ENCODE peak calls at places on chromosome 18, in seven cellular contexts. One of them, this sample, is unnamed.

GRCh38 chr18:52060612-52061259 is 279.3 kb upstream of the DCC start:
- DNase-seq in pancreas: no peak
- DNase-seq in cardiac muscle cell: no peak
- DNase-seq in fibroblast of pulmonary artery: no peak
- DNase-seq in GM06990: no peak
- DNase-seq in psoas muscle: no peak
- DNase-seq in GM12864: no peak
- DNase-seq in this sample: no peak

GRCh38 chr18:47756364-47757016 is 174.0 kb downstream of the SMAD2 start:
- DNase-seq in cardiac muscle cell: peak
- DNase-seq in pancreas: peak
- DNase-seq in fibroblast of pulmonary artery: peak
- DNase-seq in GM06990: peak
- DNase-seq in psoas muscle: peak
- DNase-seq in GM12864: no peak
- DNase-seq in this sample: peak

GRCh38 chr18:3037423-3037915 is 24.5 kb upstream of the LPIN2 start:
- DNase-seq in cardiac muscle cell: peak
- DNase-seq in GM06990: peak
- DNase-seq in GM12864: peak
- DNase-seq in pancreas: peak
- DNase-seq in psoas muscle: no peak
- DNase-seq in fibroblast of pulmonary artery: peak
- DNase-seq in this sample: peak

GRCh38 chr18:55996726-55997125 is 408.7 kb upstream of the TCF4 start:
- DNase-seq in fibroblast of pulmonary artery: no peak
- DNase-seq in GM06990: no peak
- DNase-seq in pancreas: no peak
- DNase-seq in psoas muscle: no peak
- DNase-seq in cardiac muscle cell: no peak
- DNase-seq in GM12864: no peak
- DNase-seq in this sample: no peak

GRCh38 chr18:77320960-77321559 is 71.4 kb downstream of the GALR1 start:
- DNase-seq in GM06990: no peak
- DNase-seq in pancreas: no peak
- DNase-seq in GM12864: no peak
- DNase-seq in cardiac muscle cell: no peak
- DNase-seq in fibroblast of pulmonary artery: no peak
- DNase-seq in psoas muscle: no peak
- DNase-seq in this sample: no peak

GRCh38 chr18:31891566-31891965 is 51.4 kb downstream of the TRAPPC8 start:
- DNase-seq in fibroblast of pulmonary artery: no peak
- DNase-seq in cardiac muscle cell: no peak
- DNase-seq in GM06990: no peak
- DNase-seq in pancreas: no peak
- DNase-seq in GM12864: no peak
- DNase-seq in psoas muscle: no peak
- DNase-seq in this sample: no peak

GRCh38 chr18:10530852-10531251 is 5.0 kb downstream of the NAPG start:
- DNase-seq in fibroblast of pulmonary artery: no peak
- DNase-seq in GM06990: no peak
- DNase-seq in pancreas: no peak
- DNase-seq in cardiac muscle cell: no peak
- DNase-seq in psoas muscle: no peak
- DNase-seq in GM12864: no peak
- DNase-seq in this sample: no peak

GRCh38 chr18:65091737-65092329 is 659.0 kb upstream of the CDH7 start:
- DNase-seq in GM12864: no peak
- DNase-seq in cardiac muscle cell: no peak
- DNase-seq in psoas muscle: no peak
- DNase-seq in fibroblast of pulmonary artery: peak
- DNase-seq in pancreas: no peak
- DNase-seq in GM06990: no peak
- DNase-seq in this sample: peak

GRCh38 chr18:70931942-70932814 is 643.3 kb downstream of the SOCS6 start:
- DNase-seq in cardiac muscle cell: peak
- DNase-seq in pancreas: no peak
- DNase-seq in GM12864: no peak
- DNase-seq in fibroblast of pulmonary artery: peak
- DNase-seq in psoas muscle: no peak
- DNase-seq in GM06990: no peak
- DNase-seq in this sample: peak

GRCh38 chr18:7896164-7896563 is 329.0 kb downstream of the PTPRM start:
- DNase-seq in pancreas: no peak
- DNase-seq in GM06990: no peak
- DNase-seq in GM12864: no peak
- DNase-seq in cardiac muscle cell: no peak
- DNase-seq in fibroblast of pulmonary artery: no peak
- DNase-seq in psoas muscle: no peak
- DNase-seq in this sample: no peak

GRCh38 chr18:32906506-32907214 is 133.8 kb upstream of the KLHL14 start:
- DNase-seq in pancreas: no peak
- DNase-seq in GM06990: no peak
- DNase-seq in psoas muscle: no peak
- DNase-seq in fibroblast of pulmonary artery: no peak
- DNase-seq in GM12864: no peak
- DNase-seq in cardiac muscle cell: no peak
- DNase-seq in this sample: no peak

GRCh38 chr18:22710628-22711380 is 222.3 kb upstream of the RBBP8 start:
- DNase-seq in GM12864: no peak
- DNase-seq in psoas muscle: no peak
- DNase-seq in GM06990: no peak
- DNase-seq in pancreas: peak
- DNase-seq in cardiac muscle cell: peak
- DNase-seq in fibroblast of pulmonary artery: peak
- DNase-seq in this sample: no peak

GRCh38 chr18:35524236-35524635 is 26.5 kb upstream of the INO80C start:
- DNase-seq in GM06990: no peak
- DNase-seq in psoas muscle: no peak
- DNase-seq in cardiac muscle cell: no peak
- DNase-seq in fibroblast of pulmonary artery: no peak
- DNase-seq in pancreas: peak
- DNase-seq in GM12864: no peak
- DNase-seq in this sample: no peak

GRCh38 chr18:35528749-35529274 is 31.1 kb upstream of the INO80C start:
- DNase-seq in cardiac muscle cell: no peak
- DNase-seq in GM12864: no peak
- DNase-seq in GM06990: no peak
- DNase-seq in fibroblast of pulmonary artery: no peak
- DNase-seq in pancreas: no peak
- DNase-seq in psoas muscle: no peak
- DNase-seq in this sample: no peak

GRCh38 chr18:35522130-35522959 is 24.6 kb upstream of the INO80C start:
- DNase-seq in GM06990: no peak
- DNase-seq in GM12864: no peak
- DNase-seq in psoas muscle: no peak
- DNase-seq in pancreas: no peak
- DNase-seq in cardiac muscle cell: no peak
- DNase-seq in fibroblast of pulmonary artery: no peak
- DNase-seq in this sample: no peak

GRCh38 chr18:35525795-35526475 is 28.2 kb upstream of the INO80C start:
- DNase-seq in GM06990: no peak
- DNase-seq in fibroblast of pulmonary artery: no peak
- DNase-seq in cardiac muscle cell: peak
- DNase-seq in psoas muscle: no peak
- DNase-seq in pancreas: no peak
- DNase-seq in GM12864: no peak
- DNase-seq in this sample: no peak

GRCh38 chr18:35526476-35527120 is 28.8 kb upstream of the INO80C start:
- DNase-seq in pancreas: no peak
- DNase-seq in psoas muscle: no peak
- DNase-seq in fibroblast of pulmonary artery: peak
- DNase-seq in GM06990: no peak
- DNase-seq in GM12864: no peak
- DNase-seq in cardiac muscle cell: peak
- DNase-seq in this sample: no peak
- H3K4me3 ChIP-seq in pancreas: no peak
- H3K4me3 ChIP-seq in psoas muscle: peak
- H3K4me3 ChIP-seq in fibroblast of pulmonary artery: peak
- H3K4me3 ChIP-seq in GM06990: no peak
- H3K4me3 ChIP-seq in GM12864: no peak
- H3K4me3 ChIP-seq in cardiac muscle cell: no peak
- H3K4me3 ChIP-seq in this sample: no peak

GRCh38 chr18:42029100-42029499 is 74.1 kb downstream of the PIK3C3 start:
- DNase-seq in GM06990: no peak
- DNase-seq in psoas muscle: no peak
- DNase-seq in pancreas: no peak
- DNase-seq in cardiac muscle cell: no peak
- DNase-seq in GM12864: no peak
- DNase-seq in fibroblast of pulmonary artery: no peak
- DNase-seq in this sample: no peak
- TF ChIP-seq CTCF in GM06990: no peak
- TF ChIP-seq CTCF in psoas muscle: no peak
- TF ChIP-seq CTCF in pancreas: no peak
- TF ChIP-seq CTCF in cardiac muscle cell: no peak
- TF ChIP-seq CTCF in GM12864: no peak
- TF ChIP-seq CTCF in fibroblast of pulmonary artery: no peak
- TF ChIP-seq CTCF in this sample: no peak

GRCh38 chr18:72197598-72197997 is 346.5 kb downstream of the CBLN2 start:
- DNase-seq in pancreas: no peak
- DNase-seq in psoas muscle: no peak
- DNase-seq in cardiac muscle cell: no peak
- DNase-seq in fibroblast of pulmonary artery: no peak
- DNase-seq in GM12864: no peak
- DNase-seq in GM06990: no peak
- DNase-seq in this sample: no peak

GRCh38 chr18:72206814-72207213 is 337.3 kb downstream of the CBLN2 start:
- DNase-seq in fibroblast of pulmonary artery: no peak
- DNase-seq in GM06990: no peak
- DNase-seq in cardiac muscle cell: no peak
- DNase-seq in pancreas: no peak
- DNase-seq in psoas muscle: no peak
- DNase-seq in GM12864: no peak
- DNase-seq in this sample: no peak

GRCh38 chr18:72201032-72201431 is 343.1 kb downstream of the CBLN2 start:
- DNase-seq in psoas muscle: no peak
- DNase-seq in fibroblast of pulmonary artery: no peak
- DNase-seq in GM06990: no peak
- DNase-seq in GM12864: no peak
- DNase-seq in cardiac muscle cell: no peak
- DNase-seq in pancreas: no peak
- DNase-seq in this sample: no peak
- H3K4me3 ChIP-seq in psoas muscle: no peak
- H3K4me3 ChIP-seq in fibroblast of pulmonary artery: no peak
- H3K4me3 ChIP-seq in GM06990: no peak
- H3K4me3 ChIP-seq in GM12864: no peak
- H3K4me3 ChIP-seq in cardiac muscle cell: no peak
- H3K4me3 ChIP-seq in pancreas: no peak
- H3K4me3 ChIP-seq in this sample: no peak

GRCh38 chr18:66280470-66280869 is 323.4 kb downstream of the CDH19 start:
- DNase-seq in GM06990: no peak
- DNase-seq in pancreas: no peak
- DNase-seq in cardiac muscle cell: no peak
- DNase-seq in psoas muscle: no peak
- DNase-seq in fibroblast of pulmonary artery: no peak
- DNase-seq in GM12864: no peak
- DNase-seq in this sample: no peak
- TF ChIP-seq CTCF in GM06990: no peak
- TF ChIP-seq CTCF in pancreas: no peak
- TF ChIP-seq CTCF in cardiac muscle cell: no peak
- TF ChIP-seq CTCF in psoas muscle: no peak
- TF ChIP-seq CTCF in fibroblast of pulmonary artery: no peak
- TF ChIP-seq CTCF in GM12864: no peak
- TF ChIP-seq CTCF in this sample: no peak

DNA sequence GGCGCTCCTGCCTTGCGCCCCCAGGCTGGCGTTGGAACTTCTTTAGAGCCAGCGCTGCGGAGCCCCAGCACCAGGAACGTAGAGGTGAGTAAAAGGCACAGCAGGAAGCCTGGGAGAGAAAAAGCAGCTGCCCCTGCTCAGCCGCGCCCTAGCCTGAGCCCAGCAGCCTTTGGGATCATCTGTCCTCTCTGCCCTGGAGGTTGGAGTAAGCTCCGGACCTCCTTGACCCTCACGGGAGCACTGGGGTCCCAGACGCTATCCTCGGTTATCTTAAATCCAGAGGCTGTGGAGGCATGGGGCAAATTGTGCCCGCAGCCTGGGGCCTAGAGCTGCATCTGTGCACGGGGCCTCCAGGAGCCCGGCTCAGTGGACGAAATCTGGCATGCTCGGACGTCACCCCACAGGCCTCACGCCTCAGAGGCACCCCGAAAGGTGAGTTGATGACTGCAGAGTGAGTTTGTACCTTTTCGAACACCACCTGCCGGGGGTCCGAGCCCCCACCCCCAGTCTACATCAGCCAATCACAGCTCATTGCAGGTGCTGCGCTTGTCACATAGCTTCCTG is 1.6 kb upstream of the SLC66A2 start:
- DNase-seq in GM06990: no peak
- DNase-seq in fibroblast of pulmonary artery: no peak
- DNase-seq in psoas muscle: peak
- DNase-seq in GM12864: no peak
- DNase-seq in pancreas: no peak
- DNase-seq in cardiac muscle cell: no peak
- DNase-seq in this sample: no peak
- H3K4me3 ChIP-seq in GM06990: no peak
- H3K4me3 ChIP-seq in fibroblast of pulmonary artery: no peak
- H3K4me3 ChIP-seq in psoas muscle: no peak
- H3K4me3 ChIP-seq in GM12864: no peak
- H3K4me3 ChIP-seq in pancreas: no peak
- H3K4me3 ChIP-seq in cardiac muscle cell: peak
- H3K4me3 ChIP-seq in this sample: no peak

DNA sequence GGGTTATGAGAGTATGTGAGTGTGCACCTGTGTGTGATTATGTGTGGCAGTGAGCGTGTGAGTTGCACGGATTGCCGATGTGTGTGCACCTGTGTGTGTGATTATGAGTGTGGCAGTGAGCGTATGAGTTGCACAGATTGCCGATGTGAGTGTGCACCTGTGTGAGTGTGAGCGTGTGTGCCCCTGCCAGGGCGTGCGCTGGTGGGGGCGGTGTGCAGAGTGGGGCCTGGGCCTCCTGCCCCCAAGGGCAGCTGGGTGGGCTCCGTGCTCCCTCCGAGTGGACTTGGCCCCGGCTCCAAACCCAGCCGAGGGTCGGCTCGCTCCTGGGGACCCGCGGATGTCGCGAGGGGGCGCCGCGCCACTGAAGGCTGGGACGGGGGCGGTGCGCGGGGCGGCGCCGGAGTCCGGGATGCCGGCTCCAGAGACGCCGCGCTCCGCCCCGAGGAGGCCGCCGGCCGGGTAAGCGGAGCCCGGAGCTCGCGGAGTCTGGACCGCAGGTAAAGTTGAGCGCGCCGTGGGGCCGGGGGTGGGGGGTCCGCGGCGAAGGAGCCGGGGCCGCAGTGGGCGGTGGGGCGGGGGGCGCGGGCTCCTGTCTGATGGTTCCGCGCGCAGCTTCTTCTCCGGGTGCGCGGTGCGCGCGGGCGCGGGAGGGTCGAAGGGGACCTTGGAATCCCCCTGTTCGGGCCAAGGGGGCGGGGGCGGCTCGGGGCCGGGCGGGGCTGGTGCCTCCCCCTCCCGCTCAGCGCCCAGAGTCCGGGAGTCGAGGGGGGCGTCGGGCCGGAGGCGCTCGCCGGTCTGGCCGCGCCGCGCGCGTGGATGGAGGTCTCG is at the start of gene KCNG2:
- DNase-seq in pancreas: no peak
- DNase-seq in fibroblast of pulmonary artery: peak
- DNase-seq in psoas muscle: peak
- DNase-seq in cardiac muscle cell: peak
- DNase-seq in GM06990: no peak
- DNase-seq in GM12864: no peak
- DNase-seq in this sample: peak
- TF ChIP-seq CTCF in pancreas: no peak
- TF ChIP-seq CTCF in fibroblast of pulmonary artery: no peak
- TF ChIP-seq CTCF in psoas muscle: no peak
- TF ChIP-seq CTCF in cardiac muscle cell: peak
- TF ChIP-seq CTCF in GM06990: peak
- TF ChIP-seq CTCF in GM12864: no peak
- TF ChIP-seq CTCF in this sample: no peak